ENCODE peak calls at places on chromosomes 16 and 17, in ten cellular contexts. M is esophagus muscularis mucosa, U is GM23338, T is suprapubic skin, V is prostate gland, K is transverse colon, D is upper lobe of left lung, A is breast epithelium, I is spleen, R is K562. Y is an unnamed sample. For H3K36me3, the result is how much of the 10 kb centered on the place peaks cover.

GRCh38 chr17:80866050-80866793 is 125.4 kb upstream of the CHMP6 start:
- DNase-seq in M (no peak), U (peak), T (no peak), V (peak), K (peak), D (peak), A (peak), I (peak), R (peak), Y (peak)

GRCh38 chr16:83615553-83615952 is 192.2 kb upstream of the HSBP1 start:
- DNase-seq in M (peak), U (no peak), T (no peak), V (no peak), K (no peak), D (no peak), A (no peak), I (no peak), R (no peak), Y (no peak)

GRCh38 chr16:67561824-67562525 is 351 bp upstream of the CTCF start:
- DNase-seq in M (peak), U (peak), T (peak), V (peak), K (peak), D (peak), A (peak), I (peak), R (peak), Y (peak)

GRCh38 chr17:17175340-17175739 is 30.8 kb downstream of the PLD6 start:
- DNase-seq in M (no peak), U (no peak), T (no peak), V (no peak), K (no peak), D (no peak), A (no peak), I (no peak), R (no peak), Y (no peak)

GRCh38 chr16:10647721-10648296 is 46.9 kb downstream of the TEKT5 start:
- DNase-seq in M (no peak), U (no peak), T (no peak), V (no peak), K (no peak), D (no peak), A (no peak), I (no peak), R (no peak), Y (no peak)

GRCh38 chr17:47844230-47844629 is 3.2 kb upstream of the SCRN2 start:
- DNase-seq in M (no peak), U (no peak), T (no peak), V (no peak), K (no peak), D (no peak), A (no peak), I (no peak), R (no peak), Y (no peak)

GRCh38 chr16:31421587-31421986 is 6.6 kb downstream of the COX6A2 start:
- DNase-seq in M (no peak), U (no peak), T (no peak), V (no peak), K (no peak), D (no peak), A (no peak), I (no peak), R (no peak), Y (no peak)

GRCh38 chr16:71746442-71747046 is 22.0 kb upstream of the PHLPP2 start:
- DNase-seq in M (no peak), U (peak), T (no peak), V (no peak), K (no peak), D (no peak), A (no peak), I (no peak), R (peak), Y (no peak)

GRCh38 chr16:3122926-3123570 is 10.7 kb downstream of the ZNF205 start:
- DNase-seq in M (no peak), U (no peak), T (no peak), V (no peak), K (no peak), D (no peak), A (no peak), I (no peak), R (no peak), Y (no peak)

GRCh38 chr17:83077411-83077810 is 2.0 kb upstream of the METRNL start:
- DNase-seq in M (no peak), U (no peak), T (no peak), V (no peak), K (no peak), D (no peak), A (no peak), I (no peak), R (no peak), Y (no peak)

GRCh38 chr17:32551186-32551955 is 64.6 kb downstream of the CDK5R1 start:
- DNase-seq in M (no peak), U (no peak), T (no peak), V (no peak), K (no peak), D (no peak), A (no peak), I (no peak), R (no peak), Y (no peak)

GRCh38 chr16:26382607-26383006 is 684.1 kb upstream of the C16orf82 start:
- DNase-seq in M (no peak), U (no peak), T (no peak), V (no peak), K (no peak), D (no peak), A (no peak), I (no peak), R (no peak), Y (no peak)

GRCh38 chr16:46947900-46948547 is 25.4 kb downstream of the DNAJA2 start:
- DNase-seq in M (no peak), U (peak), T (no peak), V (no peak), K (no peak), D (no peak), A (no peak), I (peak), R (peak), Y (no peak)

GRCh38 chr16:12009922-12010321 is 33.4 kb downstream of the SNX29 start:
- DNase-seq in M (no peak), U (no peak), T (no peak), V (no peak), K (no peak), D (no peak), A (no peak), I (no peak), R (no peak), Y (no peak)

GRCh38 chr16:48687421-48688038 is 77.5 kb upstream of the N4BP1 start:
- DNase-seq in M (peak), U (peak), T (no peak), V (peak), K (peak), D (peak), A (peak), I (peak), R (peak), Y (peak)

GRCh38 chr17:53135969-53136368 is 686.8 kb upstream of the KIF2B start:
- DNase-seq in M (no peak), U (no peak), T (no peak), V (no peak), K (no peak), D (no peak), A (no peak), I (no peak), R (no peak), Y (no peak)

GRCh38 chr17:65389426-65389825 is 172.0 kb downstream of the AXIN2 start:
- DNase-seq in M (no peak), U (no peak), T (no peak), V (no peak), K (no peak), D (no peak), A (no peak), I (no peak), R (no peak), Y (no peak)

GRCh38 chr17:41800601-41801373 is 11.0 kb downstream of the P3H4 start:
- DNase-seq in M (no peak), U (peak), T (peak), V (peak), K (peak), D (peak), A (peak), I (no peak), R (peak), Y (no peak)

GRCh38 chr17:17763734-17764133 is 73.1 kb downstream of the SREBF1 start:
- DNase-seq in M (no peak), U (no peak), T (no peak), V (no peak), K (no peak), D (no peak), A (no peak), I (no peak), R (no peak), Y (no peak)

GRCh38 chr16:57268804-57269800 is 15.4 kb downstream of the PLLP start:
- DNase-seq in M (no peak), U (no peak), T (peak), V (no peak), K (peak), D (peak), A (no peak), I (no peak), R (peak), Y (no peak)

GRCh38 chr16:88737298-88738166 is 31.2 kb downstream of the CTU2 start:
- DNase-seq in M (no peak), U (peak), T (no peak), V (peak), K (peak), D (peak), A (peak), I (peak), R (peak), Y (no peak)

GRCh38 chr17:2406903-2407790 is 6.3 kb upstream of the MNT start:
- DNase-seq in M (no peak), U (no peak), T (peak), V (no peak), K (peak), D (no peak), A (peak), I (no peak), R (no peak), Y (no peak)

GRCh38 chr16:30659507-30660423 is 1.5 kb downstream of the FBRS start:
- DNase-seq in M (no peak), U (peak), T (no peak), V (peak), K (peak), D (peak), A (peak), I (peak), R (no peak), Y (no peak)

GRCh38 chr16:50326835-50327465 is 41.8 kb downstream of the BRD7 start:
- DNase-seq in M (no peak), U (peak), T (no peak), V (no peak), K (no peak), D (no peak), A (no peak), I (no peak), R (peak), Y (peak)

GRCh38 chr17:7932483-7932891 is 481 bp downstream of the CNTROB start:
- DNase-seq in M (no peak), U (peak), T (no peak), V (no peak), K (peak), D (peak), A (peak), I (peak), R (peak), Y (no peak)

GRCh38 chr17:73541111-73541510 is 103.1 kb downstream of the SDK2 start:
- DNase-seq in M (no peak), U (no peak), T (no peak), V (no peak), K (no peak), D (no peak), A (no peak), I (no peak), R (no peak), Y (no peak)

GRCh38 chr17:35244345-35245195 is 1.7 kb downstream of the SLFN5 start:
- DNase-seq in M (peak), U (peak), T (peak), V (peak), K (peak), D (peak), A (peak), I (peak), R (peak), Y (peak)

GRCh38 chr16:55737318-55737717 is 81.5 kb downstream of the SLC6A2 start:
- DNase-seq in M (no peak), U (no peak), T (no peak), V (no peak), K (no peak), D (no peak), A (no peak), I (no peak), R (no peak), Y (no peak)

GRCh38 chr17:62064029-62064790 is 868 bp downstream of the MED13 start:
- DNase-seq in M (peak), U (no peak), T (no peak), V (peak), K (no peak), D (no peak), A (no peak), I (no peak), R (no peak), Y (no peak)

GRCh38 chr17:60577147-60577925 is 22.7 kb upstream of the PPM1D start:
- DNase-seq in M (no peak), U (peak), T (no peak), V (peak), K (peak), D (peak), A (no peak), I (no peak), R (peak), Y (no peak)

GRCh38 chr16:25260416-25260815 is 2.8 kb upstream of the ZKSCAN2 start:
- DNase-seq in M (no peak), U (no peak), T (no peak), V (no peak), K (no peak), D (no peak), A (no peak), I (no peak), R (no peak), Y (no peak)

GRCh38 chr16:72508196-72508595 is 336.2 kb upstream of the PMFBP1 start:
- DNase-seq in M (no peak), U (no peak), T (no peak), V (no peak), K (no peak), D (no peak), A (no peak), I (no peak), R (no peak), Y (no peak)

GRCh38 chr17:80422981-80423380 is 8.0 kb downstream of the ENDOV start:
- DNase-seq in M (no peak), U (no peak), T (no peak), V (no peak), K (no peak), D (no peak), A (no peak), I (peak), R (no peak), Y (no peak)

GRCh38 chr17:3012926-3013581 is 50.4 kb downstream of the OR1D5 start:
- DNase-seq in M (no peak), U (peak), T (no peak), V (peak), K (peak), D (peak), A (peak), I (peak), R (peak), Y (peak)

GRCh38 chr16:53135329-53135728 is 80.5 kb downstream of the CHD9 start:
- DNase-seq in M (no peak), U (no peak), T (no peak), V (no peak), K (no peak), D (no peak), A (no peak), I (no peak), R (no peak), Y (no peak)

GRCh38 chr17:82696916-82697807 is 1.3 kb downstream of the RAB40B start:
- DNase-seq in M (no peak), U (peak), T (peak), V (no peak), K (no peak), D (no peak), A (no peak), I (no peak), R (no peak), Y (no peak)

GRCh38 chr17:31428512-31428911 is 37.0 kb downstream of the RAB11FIP4 start:
- DNase-seq in M (no peak), U (no peak), T (no peak), V (no peak), K (no peak), D (no peak), A (no peak), I (no peak), R (no peak), Y (no peak)

GRCh38 chr17:2706911-2707510 is 4.6 kb downstream of the CLUH start:
- DNase-seq in M (no peak), U (no peak), T (no peak), V (no peak), K (no peak), D (no peak), A (no peak), I (peak), R (no peak), Y (no peak)

GRCh38 chr17:29722411-29723198 is 99.9 kb upstream of the CORO6 start:
- DNase-seq in M (peak), U (no peak), T (no peak), V (peak), K (peak), D (peak), A (peak), I (no peak), R (peak), Y (no peak)

GRCh38 chr16:27402964-27403600 is 1.1 kb downstream of the IL21R start:
- DNase-seq in M (peak), U (no peak), T (no peak), V (no peak), K (no peak), D (no peak), A (no peak), I (no peak), R (no peak), Y (no peak)

GRCh38 chr16:27402569-27402963 is 592 bp downstream of the IL21R start:
- DNase-seq in M (peak), U (no peak), T (no peak), V (no peak), K (no peak), D (no peak), A (no peak), I (no peak), R (no peak), Y (no peak)

GRCh38 chr16:27403601-27403992 is 1.6 kb downstream of the IL21R start:
- DNase-seq in M (no peak), U (no peak), T (no peak), V (no peak), K (no peak), D (no peak), A (no peak), I (no peak), R (no peak), Y (no peak)

GRCh38 chr16:27405546-27406451 is 3.8 kb downstream of the IL21R start:
- DNase-seq in M (peak), U (no peak), T (no peak), V (no peak), K (no peak), D (no peak), A (no peak), I (no peak), R (no peak), Y (no peak)

DNA sequence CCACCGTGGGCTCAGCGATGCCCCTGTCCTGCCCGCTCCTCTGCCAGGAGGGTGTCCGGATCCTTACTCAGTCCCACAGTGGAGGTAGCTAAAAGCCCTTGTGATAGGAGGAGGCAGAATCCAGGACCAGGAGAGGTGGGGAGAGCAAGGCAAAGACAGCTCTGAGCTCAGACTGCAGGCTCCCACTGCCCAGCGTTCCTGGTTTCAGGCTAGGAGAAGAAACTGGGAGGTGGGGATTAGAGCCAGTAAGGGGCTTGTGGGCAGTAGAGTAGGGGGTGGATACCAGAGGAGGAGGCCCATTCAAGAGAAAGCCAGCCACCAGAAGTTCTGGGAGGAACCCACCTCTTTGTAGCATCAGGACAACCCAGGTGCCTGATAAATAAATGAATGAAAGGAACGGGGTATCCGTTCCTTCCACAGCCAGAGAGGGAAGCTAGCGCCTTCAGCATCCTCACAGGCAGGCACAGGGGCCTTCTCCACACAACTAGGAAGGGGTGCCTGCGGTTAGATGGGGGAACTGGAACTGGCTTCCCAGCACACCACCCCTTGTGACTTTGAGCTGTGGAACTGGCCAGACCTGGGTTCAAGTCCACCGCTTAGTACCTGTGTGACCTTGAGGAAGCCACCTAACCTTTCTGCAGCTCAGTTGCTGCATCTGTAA is 2.3 kb downstream of the IL21R start:
- DNase-seq in M (peak), U (no peak), T (no peak), V (no peak), K (no peak), D (no peak), A (no peak), I (no peak), R (no peak), Y (no peak)
- TF ChIP-seq POLR2AphosphoS5 in M (no peak), U (no peak), T (no peak), V (no peak), K (no peak), D (no peak), A (no peak), I (no peak), R (no peak), Y (no peak)

DNA sequence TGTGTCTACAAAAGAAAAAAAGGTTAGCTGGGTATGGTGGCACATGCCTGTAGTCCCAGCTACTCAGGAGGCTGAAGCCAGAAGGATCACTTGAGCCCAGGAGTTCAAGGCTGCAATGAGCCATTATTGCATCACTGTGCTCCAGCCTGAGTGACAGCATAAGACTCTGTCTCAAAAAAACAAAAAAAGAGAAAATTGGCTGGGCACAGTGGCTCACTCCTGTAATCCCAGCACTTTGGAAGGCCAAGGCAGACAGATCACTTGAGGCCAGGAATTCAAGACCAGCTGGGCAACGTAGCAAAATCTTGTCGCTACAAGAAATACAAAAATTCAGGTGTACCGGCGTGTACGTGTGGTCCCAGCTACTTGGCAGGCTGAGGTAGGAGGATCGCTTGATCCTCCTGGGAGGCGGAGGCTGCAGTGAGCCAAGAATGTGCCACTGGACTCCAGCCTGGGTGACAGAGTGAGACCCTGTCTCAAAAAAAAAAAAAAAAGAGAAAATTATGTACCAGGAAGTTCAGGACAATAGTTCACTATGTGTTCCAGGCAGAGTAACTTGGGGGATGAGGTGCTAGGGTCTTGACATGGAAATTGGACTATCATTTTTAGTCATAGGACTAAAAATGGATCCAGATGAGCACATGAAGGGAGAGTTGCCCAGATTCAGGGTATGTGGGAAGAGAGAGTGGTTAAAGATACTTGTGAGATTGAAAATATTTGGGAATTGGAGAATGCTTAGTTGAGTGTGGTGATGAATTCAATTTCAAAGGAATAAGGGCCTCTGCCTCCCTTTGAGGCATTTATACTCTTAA is 11.0 kb downstream of the ALDH3A2 start:
- DNase-seq in M (no peak), U (no peak), T (no peak), V (peak), K (no peak), D (peak), A (no peak), I (no peak), R (no peak), Y (no peak)
- H3K36me3 ChIP-seq in M (half or more), U (under half), T (half or more), V (under half), K (under half), D (under half), A (under half), I (under half), R (under half), Y (under half)

GRCh38 chr16:81451753-81452680 is 7.4 kb downstream of the CMIP start:
- DNase-seq in M (no peak), U (peak), T (no peak), V (no peak), K (peak), D (peak), A (no peak), I (no peak), R (peak), Y (no peak)
- TF ChIP-seq POLR2AphosphoS5 in M (peak), U (no peak), T (no peak), V (no peak), K (no peak), D (peak), A (no peak), I (no peak), R (peak), Y (no peak)

GRCh38 chr17:44144966-44145739 is 3.4 kb downstream of the HROB start:
- DNase-seq in M (no peak), U (no peak), T (no peak), V (no peak), K (no peak), D (no peak), A (no peak), I (no peak), R (no peak), Y (no peak)
- H3K36me3 ChIP-seq in M (under half), U (under half), T (under half), V (under half), K (under half), D (under half), A (under half), I (under half), R (half or more), Y (under half)

DNA sequence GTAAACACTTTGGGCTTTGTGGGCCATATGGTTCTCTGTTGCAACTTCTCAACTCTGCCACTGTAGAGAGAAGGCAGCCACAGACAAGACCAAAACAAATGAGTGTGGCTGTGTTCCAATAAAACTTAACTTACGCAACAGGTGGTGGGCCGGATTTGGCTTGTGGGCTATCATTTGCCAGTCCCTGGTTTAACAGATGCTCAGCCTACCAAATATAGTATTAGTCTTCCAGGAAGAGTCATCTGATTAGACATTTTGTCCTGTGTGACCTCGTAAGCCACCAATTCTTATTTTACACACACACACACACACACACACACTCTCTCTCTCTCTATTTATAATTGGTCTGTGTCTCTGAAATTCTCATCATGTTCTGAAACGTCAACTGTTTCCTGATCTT is 245.9 kb downstream of the XYLT1 start:
- DNase-seq in M (peak), U (no peak), T (peak), V (peak), K (peak), D (peak), A (peak), I (no peak), R (no peak), Y (no peak)
- TF ChIP-seq POLR2AphosphoS5 in M (peak), U (no peak), T (no peak), V (peak), K (peak), D (peak), A (peak), I (no peak), R (no peak), Y (no peak)